ENCODE peak calls at places on chromosomes 16 and 17, in eight cellular contexts. D is neural progenitor cell, C is Right ventricle myocardium superior, L is right atrium auricular region, F is A172, I is NCI-H1048, A is ELF-1, J is HFF-Myc. R is an unnamed sample.

GRCh38 chr17:205817-206216 is 24.4 kb upstream of the DOC2B start:
- DNase-seq in L (no peak), D (no peak), J (no peak), C (no peak), I (no peak), F (no peak), A (no peak), R (no peak)

GRCh38 chr17:34443832-34444469 is 80.9 kb upstream of the CCL1 start:
- DNase-seq in L (no peak), A (peak; percentile 38), J (no peak), D (peak; percentile 73), F (no peak), C (no peak), I (no peak), R (peak; percentile 49)

GRCh38 chr17:9371019-9371418 is 204.6 kb downstream of the STX8 start:
- DNase-seq in I (no peak), J (no peak), F (peak; percentile 83), A (no peak), D (no peak), C (no peak), L (no peak), R (no peak)

GRCh38 chr16:18853694-18854093 is 52.3 kb upstream of the ARL6IP1 start:
- DNase-seq in F (no peak), J (no peak), I (no peak), A (no peak), D (no peak), L (no peak), C (no peak), R (no peak)

GRCh38 chr17:3965123-3965800 is 1.0 kb upstream of the ATP2A3 start:
- DNase-seq in C (peak; percentile 77), F (peak; percentile 69), D (peak; percentile 79), L (peak; percentile 66), J (no peak), A (peak; percentile 85), I (no peak), R (peak; percentile 62)

GRCh38 chr17:9810100-9810949 is 11.6 kb downstream of the GSG1L2 start:
- DNase-seq in F (no peak), A (no peak), C (no peak), L (no peak), D (no peak), J (no peak), I (no peak), R (no peak)

GRCh38 chr16:53745753-53746258 is 41.9 kb downstream of the FTO start:
- DNase-seq in A (no peak), D (no peak), J (no peak), C (no peak), F (peak; percentile 52), I (no peak), L (no peak), R (no peak)

GRCh38 chr17:73863761-73864535 is 219.7 kb upstream of the SDK2 start:
- DNase-seq in A (no peak), I (no peak), J (no peak), F (no peak), C (no peak), L (no peak), D (no peak), R (no peak)

GRCh38 chr17:419073-419735 is 66.6 kb upstream of the RPH3AL start:
- DNase-seq in D (no peak), C (no peak), J (no peak), L (no peak), A (no peak), F (no peak), I (no peak), R (no peak)

GRCh38 chr17:44981221-44981968 is 13.3 kb upstream of the C1QL1 start:
- DNase-seq in L (no peak), F (peak; percentile 80), A (no peak), D (no peak), C (no peak), J (peak; percentile 21), I (no peak), R (no peak)

GRCh38 chr16:2156025-2156848 is 655 bp downstream of the TRAF7 start:
- DNase-seq in J (no peak), D (peak; percentile 61), F (no peak), I (no peak), C (no peak), A (peak; percentile 59), L (peak; percentile 62), R (no peak)

GRCh38 chr16:87206646-87207451 is 110.3 kb downstream of the C16orf95 start:
- DNase-seq in L (peak; percentile 65), A (peak; percentile 29), I (no peak), D (no peak), C (no peak), F (peak; percentile 51), J (no peak), R (no peak)

GRCh38 chr17:16129844-16130243 is 85.5 kb downstream of the NCOR1 start:
- DNase-seq in C (no peak), I (no peak), D (no peak), F (no peak), J (no peak), L (no peak), A (no peak), R (no peak)

R was measured in left ventricle myocardium superior.